ENCODE peak calls at places on chromosomes 7 and 10, in four cellular contexts. One of them, this sample, is unnamed.

GRCh38 chr10:33155720-33156638 is 178.5 kb downstream of the NRP1 start:
- DNase-seq in GM12891: peak; percentile 29
- DNase-seq in spleen: no peak
- DNase-seq in stomach: no peak
- DNase-seq in this sample: no peak

GRCh38 chr7:97064972-97065587 is 40.4 kb upstream of the DLX5 start:
- DNase-seq in stomach: no peak
- DNase-seq in spleen: no peak
- DNase-seq in GM12891: peak; percentile 15
- DNase-seq in this sample: no peak

GRCh38 chr10:76649723-76650127 is 987.9 kb downstream of the KCNMA1 start:
- DNase-seq in GM12891: no peak
- DNase-seq in spleen: no peak
- DNase-seq in stomach: peak; percentile 32
- DNase-seq in this sample: peak; percentile 51

GRCh38 chr10:33335800-33336605 is 1.5 kb upstream of the NRP1 start:
- DNase-seq in spleen: peak; percentile 82
- DNase-seq in stomach: peak; percentile 69
- DNase-seq in GM12891: no peak
- DNase-seq in this sample: peak; percentile 69

GRCh38 chr10:77297370-77297692 is 340.3 kb downstream of the KCNMA1 start:
- DNase-seq in spleen: no peak
- DNase-seq in GM12891: no peak
- DNase-seq in stomach: no peak
- DNase-seq in this sample: no peak

GRCh38 chr7:139704308-139704879 is 73.4 kb downstream of the HIPK2 start:
- DNase-seq in GM12891: no peak
- DNase-seq in stomach: no peak
- DNase-seq in spleen: no peak
- DNase-seq in this sample: peak; percentile 6

GRCh38 chr10:73641272-73642060 is at the start of gene MYOZ1:
- DNase-seq in stomach: no peak
- DNase-seq in GM12891: no peak
- DNase-seq in spleen: no peak
- DNase-seq in this sample: no peak

GRCh38 chr10:119453313-119453712 is 89.2 kb downstream of the RGS10 start:
- DNase-seq in spleen: no peak
- DNase-seq in GM12891: no peak
- DNase-seq in stomach: no peak
- DNase-seq in this sample: no peak

GRCh38 chr10:118472415-118472814 is 123.0 kb downstream of the PRLHR start:
- DNase-seq in GM12891: no peak
- DNase-seq in stomach: no peak
- DNase-seq in spleen: no peak
- DNase-seq in this sample: no peak

GRCh38 chr7:110317699-110318265 is 773.1 kb upstream of the LRRN3 start:
- DNase-seq in GM12891: no peak
- DNase-seq in spleen: no peak
- DNase-seq in stomach: no peak
- DNase-seq in this sample: no peak

GRCh38 chr7:130490287-130490686 is 1.6 kb upstream of the MEST start:
- DNase-seq in spleen: no peak
- DNase-seq in GM12891: no peak
- DNase-seq in stomach: no peak
- DNase-seq in this sample: no peak

GRCh38 chr7:131385039-131385605 is 57.4 kb downstream of the MKLN1 start:
- DNase-seq in GM12891: no peak
- DNase-seq in spleen: no peak
- DNase-seq in stomach: no peak
- DNase-seq in this sample: no peak

GRCh38 chr7:105677803-105678583 is 96.7 kb upstream of the EFCAB10 start:
- DNase-seq in stomach: peak; percentile 56
- DNase-seq in GM12891: no peak
- DNase-seq in spleen: peak; percentile 86
- DNase-seq in this sample: peak; percentile 68

GRCh38 chr10:70683601-70684329 is 11.5 kb downstream of the ADAMTS14 start:
- DNase-seq in spleen: no peak
- DNase-seq in GM12891: no peak
- DNase-seq in stomach: no peak
- DNase-seq in this sample: no peak

GRCh38 chr10:27534341-27534740 is 30.2 kb downstream of the RAB18 start:
- DNase-seq in spleen: no peak
- DNase-seq in stomach: no peak
- DNase-seq in GM12891: no peak
- DNase-seq in this sample: no peak

GRCh38 chr10:128047991-128048826 is 78.0 kb downstream of the MKI67 start:
- DNase-seq in stomach: no peak
- DNase-seq in GM12891: no peak
- DNase-seq in spleen: peak; percentile 82
- DNase-seq in this sample: peak; percentile 38

GRCh38 chr10:114556236-114557122 is 101.6 kb downstream of the ABLIM1 start:
- DNase-seq in stomach: no peak
- DNase-seq in GM12891: no peak
- DNase-seq in spleen: no peak
- DNase-seq in this sample: no peak

GRCh38 chr10:132434405-132435005 is 37.5 kb downstream of the PWWP2B start:
- DNase-seq in spleen: peak; percentile 95
- DNase-seq in stomach: no peak
- DNase-seq in GM12891: no peak
- DNase-seq in this sample: no peak

GRCh38 chr10:78337646-78338391 is 304.2 kb downstream of the RPS24 start:
- DNase-seq in spleen: peak; percentile 41
- DNase-seq in stomach: peak; percentile 8
- DNase-seq in GM12891: no peak
- DNase-seq in this sample: no peak

GRCh38 chr10:49311562-49312236 is 12.7 kb downstream of the C10orf71 start:
- DNase-seq in GM12891: no peak
- DNase-seq in spleen: peak; percentile 61
- DNase-seq in stomach: no peak
- DNase-seq in this sample: no peak

GRCh38 chr7:123769371-123769770 is 20.6 kb upstream of the WASL start:
- DNase-seq in stomach: peak; percentile 62
- DNase-seq in spleen: no peak
- DNase-seq in GM12891: no peak
- DNase-seq in this sample: no peak

GRCh38 chr7:44101966-44102845 is 1.9 kb upstream of the AEBP1 start:
- DNase-seq in spleen: peak; percentile 67
- DNase-seq in GM12891: no peak
- DNase-seq in stomach: no peak
- DNase-seq in this sample: no peak

GRCh38 chr10:89609730-89610393 is 35.2 kb downstream of the PANK1 start:
- DNase-seq in stomach: no peak
- DNase-seq in GM12891: peak; percentile 22
- DNase-seq in spleen: no peak
- DNase-seq in this sample: no peak

GRCh38 chr10:5035356-5035755 is 31.7 kb upstream of the AKR1C2 start:
- DNase-seq in stomach: no peak
- DNase-seq in spleen: no peak
- DNase-seq in GM12891: no peak
- DNase-seq in this sample: no peak

GRCh38 chr7:131638641-131639430 is 82.4 kb upstream of the PODXL start:
- DNase-seq in stomach: no peak
- DNase-seq in GM12891: no peak
- DNase-seq in spleen: no peak
- DNase-seq in this sample: no peak

GRCh38 chr10:13961096-13961495 is 369.6 kb downstream of the FRMD4A start:
- DNase-seq in spleen: no peak
- DNase-seq in GM12891: no peak
- DNase-seq in stomach: no peak
- DNase-seq in this sample: no peak

GRCh38 chr10:6239213-6239991 is 36.7 kb downstream of the PFKFB3 start:
- DNase-seq in spleen: no peak
- DNase-seq in stomach: peak; percentile 42
- DNase-seq in GM12891: no peak
- DNase-seq in this sample: peak; percentile 42

GRCh38 chr7:16668049-16668858 is 22.3 kb downstream of the BZW2 start:
- DNase-seq in spleen: no peak
- DNase-seq in stomach: peak; percentile 71
- DNase-seq in GM12891: no peak
- DNase-seq in this sample: peak; percentile 44

GRCh38 chr10:79937256-79937635 is 11.7 kb downstream of the SFTPD start:
- DNase-seq in spleen: no peak
- DNase-seq in GM12891: no peak
- DNase-seq in stomach: no peak
- DNase-seq in this sample: no peak

GRCh38 chr10:133164816-133165555 is 5.0 kb downstream of the KNDC1 start:
- DNase-seq in spleen: peak; percentile 71
- DNase-seq in GM12891: no peak
- DNase-seq in stomach: no peak
- DNase-seq in this sample: no peak

GRCh38 chr7:151800391-151800790 is 76.5 kb downstream of the PRKAG2 start:
- DNase-seq in stomach: no peak
- DNase-seq in spleen: peak; percentile 59
- DNase-seq in GM12891: no peak
- DNase-seq in this sample: no peak

GRCh38 chr7:12861070-12861469 is 173.6 kb downstream of the ARL4A start:
- DNase-seq in spleen: no peak
- DNase-seq in GM12891: no peak
- DNase-seq in stomach: peak; percentile 61
- DNase-seq in this sample: no peak
- TF ChIP-seq POLR2AphosphoS5 in spleen: no peak
- TF ChIP-seq POLR2AphosphoS5 in GM12891: no peak
- TF ChIP-seq POLR2AphosphoS5 in stomach: peak; percentile 59
- TF ChIP-seq POLR2AphosphoS5 in this sample: no peak

GRCh38 chr7:25847331-25848070 is 304.5 kb upstream of the NFE2L3 start:
- DNase-seq in GM12891: no peak
- DNase-seq in spleen: no peak
- DNase-seq in stomach: no peak
- DNase-seq in this sample: no peak

GRCh38 chr7:25849361-25850184 is 302.4 kb upstream of the NFE2L3 start:
- DNase-seq in stomach: no peak
- DNase-seq in spleen: no peak
- DNase-seq in GM12891: no peak
- DNase-seq in this sample: no peak

GRCh38 chr7:25844109-25844915 is 307.7 kb upstream of the NFE2L3 start:
- DNase-seq in spleen: no peak
- DNase-seq in GM12891: no peak
- DNase-seq in stomach: no peak
- DNase-seq in this sample: no peak

GRCh38 chr7:25845341-25845923 is 306.6 kb upstream of the NFE2L3 start:
- DNase-seq in GM12891: no peak
- DNase-seq in stomach: no peak
- DNase-seq in spleen: no peak
- DNase-seq in this sample: no peak

DNA sequence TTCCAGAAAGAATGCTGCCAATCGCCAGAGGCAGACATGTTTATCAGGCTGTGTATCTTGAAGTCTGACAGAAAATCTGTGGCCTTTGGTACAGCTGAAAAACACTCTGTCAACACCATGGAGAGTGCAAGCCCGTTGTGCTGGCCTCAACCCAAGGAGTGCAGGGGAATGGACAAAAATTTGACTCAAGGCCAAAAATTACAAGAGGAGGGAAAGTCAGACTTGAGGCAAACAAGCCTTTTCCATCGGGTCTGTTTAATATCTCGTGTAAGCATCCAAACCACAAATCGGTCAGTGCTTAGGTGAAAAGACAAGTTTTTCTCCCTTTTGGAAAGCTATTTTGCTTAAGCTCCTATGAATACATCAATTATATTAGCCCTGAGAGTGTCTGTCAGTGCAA is 305.3 kb upstream of the NFE2L3 start:
- DNase-seq in GM12891: no peak
- DNase-seq in stomach: peak; percentile 42
- DNase-seq in spleen: no peak
- DNase-seq in this sample: peak; percentile 56
- TF ChIP-seq POLR2AphosphoS5 in GM12891: no peak
- TF ChIP-seq POLR2AphosphoS5 in stomach: peak; percentile 65
- TF ChIP-seq POLR2AphosphoS5 in spleen: no peak
- TF ChIP-seq POLR2AphosphoS5 in this sample: peak; percentile 69

DNA sequence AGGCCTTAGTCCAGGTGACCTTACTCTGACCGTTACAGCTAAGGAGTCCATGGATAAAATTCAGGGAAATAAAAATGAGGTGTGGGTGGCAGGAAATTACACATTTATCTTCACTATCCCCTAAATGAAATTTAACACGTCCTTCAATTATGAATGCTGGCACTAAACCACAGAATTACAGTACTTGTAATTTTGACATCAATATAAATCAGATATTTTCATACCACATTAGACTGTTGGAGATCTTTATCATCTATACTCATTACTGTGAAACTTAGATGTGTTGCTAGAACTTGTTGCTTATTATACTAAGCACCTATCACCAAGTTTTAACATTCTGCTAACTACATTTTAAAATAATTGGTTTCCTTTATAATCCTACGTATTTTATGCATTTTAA is 51.1 kb downstream of the IGF2BP3 start:
- DNase-seq in spleen: no peak
- DNase-seq in GM12891: no peak
- DNase-seq in stomach: no peak
- DNase-seq in this sample: no peak
- TF ChIP-seq POLR2AphosphoS5 in spleen: no peak
- TF ChIP-seq POLR2AphosphoS5 in GM12891: no peak
- TF ChIP-seq POLR2AphosphoS5 in stomach: no peak
- TF ChIP-seq POLR2AphosphoS5 in this sample: no peak

DNA sequence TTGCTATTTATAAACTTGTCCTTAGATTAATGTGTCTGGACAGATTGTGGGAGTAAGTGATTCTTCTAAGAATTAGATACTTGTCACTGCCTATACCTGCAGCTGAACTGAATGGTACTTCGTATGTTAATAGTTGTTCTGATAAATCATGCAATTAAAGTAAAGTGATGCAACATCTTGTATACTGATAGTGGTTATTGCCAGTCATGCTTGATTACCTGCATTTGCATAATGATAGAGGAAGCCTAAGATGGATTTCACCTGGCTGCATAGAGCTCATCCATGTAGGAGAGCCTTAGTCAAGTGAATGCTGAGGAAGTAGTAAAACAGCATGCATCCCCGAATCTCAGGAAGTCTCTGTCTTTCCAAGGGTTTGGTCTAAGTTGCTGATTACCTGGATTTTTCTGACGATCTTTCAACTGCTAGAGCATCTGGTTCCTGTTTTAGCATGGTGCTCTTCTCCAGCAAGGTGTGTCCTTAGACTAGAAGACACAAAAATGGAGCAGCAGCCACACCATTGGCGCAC is 64.1 kb upstream of the CAPZA2 start:
- DNase-seq in stomach: no peak
- DNase-seq in GM12891: no peak
- DNase-seq in spleen: no peak
- DNase-seq in this sample: no peak
- TF ChIP-seq POLR2AphosphoS5 in stomach: no peak
- TF ChIP-seq POLR2AphosphoS5 in GM12891: no peak
- TF ChIP-seq POLR2AphosphoS5 in spleen: no peak
- TF ChIP-seq POLR2AphosphoS5 in this sample: no peak

GRCh38 chr7:27133409-27134157 is 3.0 kb upstream of the HOXA4 start:
- DNase-seq in spleen: no peak
- DNase-seq in GM12891: no peak
- DNase-seq in stomach: no peak
- DNase-seq in this sample: peak; percentile 47

GRCh38 chr7:27131390-27131819 is 848 bp upstream of the HOXA4 start:
- DNase-seq in stomach: no peak
- DNase-seq in spleen: no peak
- DNase-seq in GM12891: no peak
- DNase-seq in this sample: no peak

GRCh38 chr7:27132978-27133377 is 2.4 kb upstream of the HOXA4 start:
- DNase-seq in stomach: no peak
- DNase-seq in GM12891: no peak
- DNase-seq in spleen: no peak
- DNase-seq in this sample: no peak

GRCh38 chr7:27132214-27132613 is 1.7 kb upstream of the HOXA4 start:
- DNase-seq in spleen: no peak
- DNase-seq in stomach: no peak
- DNase-seq in GM12891: no peak
- DNase-seq in this sample: no peak

GRCh38 chr7:27134392-27134791 is 3.8 kb upstream of the HOXA4 start:
- DNase-seq in spleen: no peak
- DNase-seq in stomach: no peak
- DNase-seq in GM12891: no peak
- DNase-seq in this sample: peak; percentile 35
- TF ChIP-seq POLR2AphosphoS5 in spleen: no peak
- TF ChIP-seq POLR2AphosphoS5 in stomach: peak; percentile 46
- TF ChIP-seq POLR2AphosphoS5 in GM12891: no peak
- TF ChIP-seq POLR2AphosphoS5 in this sample: peak; percentile 26